ENCODE peak calls at places on chromosomes 7 and 10, in four cellular contexts. U is right lobe of liver, N is Peyer's patch, A is sigmoid colon. I is an unnamed sample. For H3K27me3, the result is how much of the 10 kb centered on the place peaks cover.

GRCh38 chr10:1159131-1160061 is 103.2 kb downstream of the WDR37 start:
- DNase-seq in A (peak), U (no peak), N (peak), I (no peak)

GRCh38 chr10:50540069-50540825 is 83.5 kb downstream of the SGMS1 start:
- DNase-seq in U (no peak), A (no peak), N (no peak), I (no peak)

GRCh38 chr7:29375641-29376562 is 181.3 kb downstream of the CHN2 start:
- DNase-seq in N (peak), U (peak), A (no peak), I (no peak)

GRCh38 chr7:21028186-21028989 is 241.7 kb upstream of the SP8 start:
- DNase-seq in U (no peak), A (no peak), N (no peak), I (no peak)

GRCh38 chr7:131123991-131124629 is 203.6 kb upstream of the MKLN1 start:
- DNase-seq in N (peak), A (no peak), U (no peak), I (no peak)

GRCh38 chr7:122217125-122217524 is 73.1 kb upstream of the AASS start:
- DNase-seq in A (no peak), N (no peak), U (no peak), I (no peak)

GRCh38 chr7:4683043-4683883 is 1.2 kb downstream of the FOXK1 start:
- DNase-seq in A (peak), N (peak), U (peak), I (peak)

GRCh38 chr7:9192969-9193368 is 759.6 kb downstream of the NXPH1 start:
- DNase-seq in N (no peak), A (no peak), U (no peak), I (no peak)

GRCh38 chr7:132865766-132866531 is 215.9 kb downstream of the CHCHD3 start:
- DNase-seq in U (no peak), N (no peak), A (no peak), I (no peak)

GRCh38 chr10:125828311-125828710 is 5.0 kb downstream of the BCCIP start:
- DNase-seq in U (no peak), A (no peak), N (no peak), I (no peak)

GRCh38 chr7:149882264-149883048 is 8.7 kb downstream of the ATP6V0E2 start:
- DNase-seq in N (no peak), U (no peak), A (peak), I (no peak)

GRCh38 chr7:40151504-40151903 is 16.7 kb downstream of the SUGCT start:
- DNase-seq in U (no peak), N (no peak), A (no peak), I (no peak)

GRCh38 chr10:114068054-114068707 is 24.5 kb downstream of the ADRB1 start:
- DNase-seq in A (no peak), U (no peak), N (no peak), I (no peak)

GRCh38 chr10:47254611-47255010 is 45.4 kb upstream of the GDF10 start:
- DNase-seq in N (no peak), A (no peak), U (no peak), I (no peak)

GRCh38 chr10:454860-455259 is 234.6 kb downstream of the DIP2C start:
- DNase-seq in A (peak), U (no peak), N (no peak), I (no peak)

GRCh38 chr7:80660939-80661338 is 22.5 kb downstream of the CD36 start:
- DNase-seq in A (no peak), N (no peak), U (no peak), I (no peak)

GRCh38 chr10:11838298-11838852 is 15.2 kb downstream of the PROSER2 start:
- DNase-seq in U (no peak), A (peak), N (no peak), I (no peak)

GRCh38 chr7:81447351-81447952 is 322.4 kb downstream of the HGF start:
- DNase-seq in U (no peak), N (no peak), A (no peak), I (no peak)

GRCh38 chr10:62196528-62196927 is 72.1 kb downstream of the RTKN2 start:
- DNase-seq in U (no peak), N (no peak), A (no peak), I (no peak)

GRCh38 chr10:8283986-8284385 is 229.5 kb downstream of the GATA3 start:
- DNase-seq in N (no peak), U (no peak), A (no peak), I (no peak)

GRCh38 chr7:41573017-41573416 is 129.9 kb downstream of the INHBA start:
- DNase-seq in N (no peak), A (no peak), U (no peak), I (no peak)

GRCh38 chr7:157694389-157694665 is 357.5 kb downstream of the DNAJB6 start:
- DNase-seq in U (no peak), A (peak), N (no peak), I (no peak)

GRCh38 chr7:81150951-81151361 is 232.1 kb upstream of the SEMA3C start:
- DNase-seq in U (no peak), A (no peak), N (no peak), I (no peak)

GRCh38 chr10:23399701-23400144 is 39.2 kb upstream of the OTUD1 start:
- DNase-seq in N (no peak), U (no peak), A (no peak), I (no peak)

GRCh38 chr10:27626821-27627359 is 118.7 kb downstream of the MKX start:
- DNase-seq in A (no peak), N (no peak), U (no peak), I (no peak)

GRCh38 chr7:88759216-88759955 is at the start of gene ZNF804B:
- DNase-seq in A (peak), U (peak), N (no peak), I (no peak)

GRCh38 chr10:99711129-99711719 is 20.7 kb downstream of the COX15 start:
- DNase-seq in U (no peak), A (no peak), N (peak), I (no peak)

GRCh38 chr10:43110318-43111071 is 27.8 kb upstream of the CSGALNACT2 start:
- DNase-seq in U (no peak), A (no peak), N (no peak), I (no peak)

GRCh38 chr7:157615101-157615817 is 278.5 kb downstream of the DNAJB6 start:
- DNase-seq in N (peak), A (peak), U (no peak), I (no peak)

GRCh38 chr7:41579961-41580935 is 122.6 kb downstream of the INHBA start:
- DNase-seq in N (no peak), U (no peak), A (no peak), I (no peak)

GRCh38 chr10:86329896-86330680 is 36.5 kb downstream of the GRID1 start:
- DNase-seq in N (no peak), A (peak), U (peak), I (no peak)

GRCh38 chr7:55484834-55485233 is 87.5 kb downstream of the VOPP1 start:
- DNase-seq in U (no peak), A (no peak), N (peak), I (no peak)

DNA sequence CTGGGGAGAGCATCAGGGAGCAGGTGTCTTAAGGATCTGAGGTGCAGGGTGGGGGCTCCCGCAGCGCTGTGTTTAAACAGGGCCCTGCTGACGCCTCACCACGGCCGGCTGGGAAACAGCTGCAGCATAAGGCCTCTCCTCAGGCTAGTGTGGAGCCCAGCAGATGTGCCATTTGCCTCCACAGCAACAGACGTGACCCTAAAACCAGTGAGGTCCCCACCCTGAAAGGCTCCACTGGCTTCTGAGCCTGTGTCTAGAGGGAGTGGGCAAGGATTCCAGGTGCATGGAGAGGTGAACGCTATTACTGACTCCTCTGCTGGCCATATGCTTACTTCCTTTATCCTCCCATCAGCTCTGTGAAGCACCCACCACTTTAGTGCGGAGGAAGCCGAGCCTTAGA is 47.8 kb downstream of the SYPL1 start:
- DNase-seq in U (no peak), N (no peak), A (no peak), I (no peak)
- H3K27ac ChIP-seq in U (peak), N (no peak), A (peak), I (no peak)

DNA sequence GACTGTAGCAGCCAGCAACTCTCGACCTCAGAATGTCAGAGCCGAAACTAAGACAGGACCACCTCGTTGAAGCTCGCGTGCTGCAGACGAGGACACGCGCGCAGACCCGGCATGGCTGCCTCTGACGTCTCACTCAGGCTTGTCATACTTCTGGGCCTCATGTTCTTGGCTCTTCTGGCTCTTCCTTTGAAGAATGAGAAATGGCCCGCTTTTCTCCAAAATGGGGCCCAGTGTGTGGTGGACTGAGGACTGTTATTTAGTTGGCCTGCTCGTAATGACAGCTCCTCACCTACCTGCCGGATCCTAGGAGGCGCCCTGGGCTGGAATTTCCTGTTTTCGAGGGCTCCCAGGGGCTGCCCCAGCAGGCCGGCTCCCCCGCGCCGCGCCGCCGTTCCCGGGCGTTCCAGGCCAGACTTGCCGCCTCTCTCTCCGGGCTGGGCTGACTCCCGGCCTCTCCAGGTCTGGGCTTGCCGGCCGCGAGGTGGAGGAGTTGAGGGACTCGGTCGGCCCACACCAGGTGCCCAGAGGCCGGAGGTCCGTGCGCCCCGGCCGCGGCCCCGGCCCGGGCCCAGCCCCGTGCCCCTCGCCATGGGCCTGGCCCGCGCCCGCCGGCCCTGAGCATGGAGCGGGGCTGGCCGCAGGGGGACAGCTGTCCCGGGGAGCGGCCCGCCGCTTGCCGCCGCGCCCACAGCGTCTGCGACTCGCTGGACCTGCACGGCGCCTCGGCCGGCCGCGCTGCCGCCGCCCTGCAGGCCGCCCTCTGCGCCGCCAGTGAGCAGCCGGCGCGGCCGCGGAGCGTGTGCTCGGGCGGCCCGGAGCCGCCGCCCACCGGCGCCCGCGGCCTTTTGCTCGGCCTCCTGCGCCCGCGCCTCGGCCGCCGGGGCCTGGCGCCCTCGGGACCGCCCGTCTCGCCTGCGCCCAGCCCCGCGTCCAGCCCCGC is 28.1 kb downstream of the AGAP3 start:
- DNase-seq in N (no peak), U (no peak), A (no peak), I (no peak)
- TF ChIP-seq CTCF in N (no peak), U (no peak), A (no peak), I (no peak)

GRCh38 chr7:114903131-114903530 is 18.8 kb upstream of the MDFIC start:
- DNase-seq in A (no peak), U (no peak), N (no peak), I (no peak)

GRCh38 chr7:114901771-114902170 is 20.1 kb upstream of the MDFIC start:
- DNase-seq in A (no peak), U (no peak), N (no peak), I (no peak)

GRCh38 chr7:114900127-114900526 is 21.8 kb upstream of the MDFIC start:
- DNase-seq in N (no peak), U (no peak), A (no peak), I (no peak)
- H3K27me3 ChIP-seq in N (under half), U (under half), A (under half), I (under half)

DNA sequence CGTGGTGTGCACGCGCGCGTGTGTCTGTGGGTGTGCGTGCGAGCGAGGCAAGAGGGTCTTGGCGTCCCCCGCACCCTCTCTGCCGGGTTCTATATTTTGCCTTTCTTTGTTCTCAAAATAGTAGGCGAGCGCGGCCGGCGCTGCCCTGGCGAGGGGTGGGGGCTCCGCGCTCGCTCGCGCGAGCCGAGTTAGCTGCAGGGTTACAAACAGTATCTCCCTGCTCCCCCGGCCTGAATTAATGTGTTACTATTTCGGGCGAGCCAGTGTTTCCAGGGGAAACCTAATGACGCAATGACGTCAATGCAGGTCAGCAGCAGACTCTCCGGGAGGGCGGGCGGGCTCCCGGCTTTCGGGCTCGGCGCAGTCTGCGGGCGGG is 73.8 kb upstream of the LEP start:
- DNase-seq in N (peak), U (no peak), A (no peak), I (no peak)
- H3K27ac ChIP-seq in N (no peak), U (no peak), A (no peak), I (no peak)

GRCh38 chr7:97819161-97819560 is 53.0 kb downstream of the ASNS start:
- DNase-seq in A (no peak), N (no peak), U (no peak), I (no peak)
- TF ChIP-seq CTCF in A (no peak), N (no peak), U (peak), I (no peak)

DNA sequence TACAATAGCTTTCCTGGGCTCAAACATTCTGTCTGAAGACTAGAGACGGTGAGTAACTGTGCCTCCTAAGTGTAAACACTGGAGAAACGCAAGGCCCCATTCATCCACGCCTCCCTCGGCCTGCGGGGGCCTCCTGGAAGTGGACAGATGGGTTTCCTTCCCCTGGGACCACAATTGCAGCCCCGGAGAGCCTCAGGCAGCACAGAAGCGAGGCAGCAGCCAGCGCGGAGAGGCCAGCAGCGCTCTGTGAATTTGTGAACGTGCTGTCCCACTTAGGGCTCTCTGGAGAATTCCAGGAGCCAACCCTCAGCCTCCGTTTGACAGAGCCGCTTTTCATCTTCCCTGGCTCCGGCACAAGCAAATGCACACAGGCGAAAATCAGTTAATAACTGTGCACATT is 23.2 kb upstream of the CALN1 start:
- DNase-seq in N (no peak), U (no peak), A (no peak), I (no peak)
- H3K27me3 ChIP-seq in N (under half), U (under half), A (under half), I (under half)

GRCh38 chr7:129908181-129908580 is 44.6 kb downstream of the UBE2H start:
- DNase-seq in A (no peak), U (no peak), N (no peak), I (no peak)

GRCh38 chr7:129906700-129907099 is 46.1 kb downstream of the UBE2H start:
- DNase-seq in U (no peak), A (no peak), N (no peak), I (no peak)

GRCh38 chr7:129903935-129904334 is 48.8 kb downstream of the UBE2H start:
- DNase-seq in U (no peak), N (no peak), A (no peak), I (no peak)

GRCh38 chr7:129909669-129910068 is 43.1 kb downstream of the UBE2H start:
- DNase-seq in U (no peak), A (no peak), N (no peak), I (no peak)

DNA sequence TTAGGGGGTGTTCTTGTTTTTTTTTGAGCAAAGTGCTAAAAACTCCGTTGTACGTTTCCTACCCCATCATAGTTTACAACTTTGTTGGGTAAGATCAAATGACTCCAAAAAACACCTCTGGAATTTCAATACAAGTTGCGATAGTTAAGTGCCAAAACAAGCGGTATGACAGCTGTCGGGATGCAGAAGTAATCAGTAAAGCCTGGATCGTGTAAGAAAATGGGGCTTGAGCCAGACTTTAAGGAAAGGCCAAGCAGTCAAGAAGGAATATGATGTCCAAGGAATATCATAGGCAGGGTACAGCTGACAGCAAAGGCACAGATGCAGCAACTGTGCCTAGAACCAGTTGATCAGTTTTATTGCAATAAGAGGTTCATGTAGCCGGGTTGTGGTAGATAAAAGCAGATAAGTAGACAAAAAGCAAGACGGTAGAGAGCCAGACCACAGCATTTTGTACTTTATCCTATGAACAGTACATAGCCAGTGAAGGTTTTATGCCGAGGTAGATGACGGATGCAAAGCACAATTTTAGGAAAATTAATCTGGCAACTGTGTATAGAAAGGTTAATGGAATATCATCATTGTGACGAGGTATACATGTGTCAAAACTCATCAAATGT is 45.5 kb downstream of the UBE2H start:
- DNase-seq in N (no peak), A (no peak), U (no peak), I (no peak)
- H3K27ac ChIP-seq in N (no peak), A (peak), U (no peak), I (peak)

GRCh38 chr7:140342732-140343514 is 55.4 kb downstream of the SLC37A3 start:
- DNase-seq in U (peak), N (peak), A (peak), I (no peak)
- TF ChIP-seq CTCF in U (peak), N (peak), A (no peak), I (no peak)

DNA sequence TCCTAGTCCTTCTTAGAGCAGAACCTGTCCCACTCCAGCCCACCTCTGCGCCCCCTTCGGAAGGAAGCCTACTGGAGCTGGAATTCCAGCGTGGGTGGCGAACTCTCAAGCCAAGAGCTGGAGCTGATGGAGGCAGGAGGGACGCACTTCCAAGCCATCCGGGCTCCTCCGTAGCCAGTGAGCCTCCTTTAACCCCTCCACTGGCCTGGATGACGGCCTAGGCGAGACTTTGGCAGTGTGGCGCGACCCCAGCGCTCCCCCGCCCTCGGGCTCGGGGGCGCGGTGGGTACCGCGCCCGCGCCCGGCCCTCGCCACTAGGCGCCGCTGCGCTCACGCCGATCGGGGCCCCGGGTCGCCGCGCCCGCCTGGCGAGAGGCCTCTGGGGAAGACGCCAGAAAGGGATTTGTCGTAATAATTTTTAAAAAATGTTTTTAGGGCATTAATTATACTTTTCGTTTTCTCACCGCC is 5.1 kb upstream of the EMX2 start:
- DNase-seq in N (no peak), U (no peak), A (no peak), I (no peak)
- H3K27me3 ChIP-seq in N (under half), U (half or more), A (half or more), I (half or more)

I was measured in CD4-positive, alpha-beta T cell.